ENCODE peak calls at places on chromosomes 7 and 10, in four cellular contexts. F is M059J; P is GM04504; M is stimulated activated CD4-positive, alpha-beta T cell treated with anti-CD3 and anti-CD28 coated beads, Interleukin-1b, Interleukin-23, amount 100 ng/mL, for 24 hours. J is an unnamed sample.

GRCh38 chr7:6164491-6164890 is 107.9 kb downstream of the CYTH3 start:
- DNase-seq in P (no peak), M (no peak), F (no peak), J (no peak)

GRCh38 chr10:25965584-25965983 is 31.6 kb downstream of the MYO3A start:
- DNase-seq in P (no peak), M (no peak), F (no peak), J (no peak)

GRCh38 chr10:79246606-79247275 is 100.5 kb upstream of the PPIF start:
- DNase-seq in F (peak), M (no peak), P (no peak), J (no peak)

GRCh38 chr7:127803626-127804025 is 151.6 kb downstream of the SND1 start:
- DNase-seq in F (peak), M (no peak), P (no peak), J (no peak)

GRCh38 chr7:34354906-34355305 is 303.1 kb upstream of the NPSR1 start:
- DNase-seq in F (peak), P (peak), M (no peak), J (no peak)

GRCh38 chr7:2710901-2711551 is 23.0 kb downstream of the AMZ1 start:
- DNase-seq in P (no peak), M (no peak), F (peak), J (no peak)

GRCh38 chr7:150986099-150986512 is 4.7 kb upstream of the NOS3 start:
- DNase-seq in P (peak), M (no peak), F (peak), J (no peak)

GRCh38 chr10:135601-136464 is 578 bp downstream of the ZMYND11 start:
- DNase-seq in F (peak), P (no peak), M (peak), J (peak)

GRCh38 chr7:132654150-132654549 is 77.9 kb upstream of the PLXNA4 start:
- DNase-seq in M (no peak), P (no peak), F (no peak), J (no peak)

J was measured in stimulated activated CD8-positive, alpha-beta memory T cell treated with anti-CD3 and anti-CD28 coated beads, Interleukin-7, amount 100 ng/mL, for 24 hours.